ENCODE peak calls at places on chromosome 22, in four cellular contexts. B, F, N and P are unnamed samples.

GRCh38 chr22:24938741-24939341 is 7.7 kb downstream of the LHFPL7 start:
- DNase-seq in B (no peak), F (no peak), N (peak; percentile 72), P (no peak)

GRCh38 chr22:43798492-43798891 is 13.6 kb downstream of the EFCAB6 start:
- DNase-seq in B (no peak), F (no peak), N (no peak), P (no peak)

GRCh38 chr22:37276771-37277170 is 5.5 kb upstream of the CYTH4 start:
- DNase-seq in B (no peak), F (no peak), N (no peak), P (no peak)

GRCh38 chr22:45911601-45912271 is 65.2 kb downstream of the WNT7B start:
- DNase-seq in B (no peak), F (peak; percentile 90), N (no peak), P (peak; percentile 88)

GRCh38 chr22:43996170-43996980 is 27.7 kb upstream of the PARVB start:
- DNase-seq in B (peak; percentile 72), F (peak; percentile 83), N (no peak), P (no peak)

GRCh38 chr22:37229012-37229804 is 14.9 kb downstream of the RAC2 start:
- DNase-seq in B (peak; percentile 54), F (no peak), N (no peak), P (peak; percentile 64)

GRCh38 chr22:45462034-45462655 is 40.5 kb upstream of the FBLN1 start:
- DNase-seq in B (no peak), F (no peak), N (peak; percentile 37), P (no peak)

GRCh38 chr22:28112548-28113043 is 193.5 kb upstream of the PITPNB start:
- DNase-seq in B (no peak), F (no peak), N (peak; percentile 68), P (no peak)

GRCh38 chr22:21612858-21613257 is 17.0 kb downstream of the YDJC start:
- DNase-seq in B (no peak), F (no peak), N (no peak), P (no peak)

GRCh38 chr22:46591890-46592289 is 28.3 kb upstream of the GRAMD4 start:
- DNase-seq in B (no peak), F (no peak), N (no peak), P (no peak)

GRCh38 chr22:48072777-48073176 is 1310.3 kb downstream of the TBC1D22A start:
- DNase-seq in B (no peak), F (no peak), N (no peak), P (no peak)

GRCh38 chr22:28822930-28823481 is 22.6 kb upstream of the XBP1 start:
- DNase-seq in B (no peak), F (no peak), N (no peak), P (no peak)

GRCh38 chr22:26477341-26477731 is 6.2 kb downstream of the HPS4 start:
- DNase-seq in B (peak; percentile 0), F (no peak), N (no peak), P (no peak)
- H3K4me1 ChIP-seq in B (peaks cover 31% of the 10 kb centered on the region), F (peaks cover 32% of the 10 kb centered on the region), N (peaks cover 6% of the 10 kb centered on the region), P (peaks cover 48% of the 10 kb centered on the region)

GRCh38 chr22:41927813-41928212 is 1.2 kb upstream of the TNFRSF13C start:
- DNase-seq in B (no peak), F (no peak), N (no peak), P (no peak)
- H3K4me1 ChIP-seq in B (peaks cover 11% of the 10 kb centered on the region), F (peaks cover 5% of the 10 kb centered on the region), N (no peaks in the 10 kb centered on the region), P (no peaks in the 10 kb centered on the region)

GRCh38 chr22:23820748-23821211 is 18.0 kb downstream of the DERL3 start:
- DNase-seq in B (no peak), F (no peak), N (no peak), P (no peak)
- H3K4me1 ChIP-seq in B (peaks cover 9% of the 10 kb centered on the region), F (no peaks in the 10 kb centered on the region), N (peaks cover 5% of the 10 kb centered on the region), P (peaks cover 3% of the 10 kb centered on the region)

DNA sequence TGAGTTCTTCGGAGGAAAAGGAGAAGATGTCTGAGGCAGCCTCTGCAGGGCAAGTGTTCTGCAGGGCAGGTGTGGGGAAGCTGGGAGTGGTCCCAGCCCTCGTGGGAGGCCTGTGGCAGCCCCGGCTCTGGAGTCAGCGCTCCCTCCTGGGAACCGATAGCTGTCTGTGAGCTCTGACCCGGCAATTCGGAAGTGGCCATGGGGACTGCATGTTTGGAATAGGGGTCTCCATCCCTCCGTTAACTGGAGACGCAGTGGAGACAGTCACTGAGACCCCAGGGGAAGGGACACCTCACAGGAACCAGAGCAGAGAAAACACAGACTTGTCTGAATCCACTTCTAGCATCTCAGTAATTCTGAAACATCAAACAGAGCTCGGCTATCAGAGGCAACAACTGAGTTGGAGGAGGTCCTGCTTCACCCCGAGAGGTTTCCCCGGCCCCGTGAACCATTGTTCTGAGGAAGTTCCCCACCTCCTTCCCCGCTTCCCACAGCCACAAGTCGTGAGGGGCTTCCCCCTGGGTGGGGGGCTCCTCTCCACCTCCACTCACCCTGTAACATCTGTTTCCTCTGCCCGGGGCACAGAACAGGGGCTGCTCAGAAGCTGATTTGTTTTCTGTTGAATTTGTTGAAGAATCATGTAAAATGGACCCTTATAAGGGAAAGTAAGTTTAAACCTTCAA is 99.7 kb downstream of the BRD1 start:
- DNase-seq in B (no peak), F (peak; percentile 36), N (no peak), P (no peak)
- H3K4me1 ChIP-seq in B (peaks cover 5% of the 10 kb centered on the region), F (no peaks in the 10 kb centered on the region), N (no peaks in the 10 kb centered on the region), P (no peaks in the 10 kb centered on the region)

GRCh38 chr22:38699143-38699542 is 1.6 kb downstream of the JOSD1 start:
- DNase-seq in B (no peak), F (no peak), N (no peak), P (no peak)
- H3K4me1 ChIP-seq in B (peaks cover 43% of the 10 kb centered on the region), F (peaks cover 46% of the 10 kb centered on the region), N (peaks cover 22% of the 10 kb centered on the region), P (peaks cover 29% of the 10 kb centered on the region)

DNA sequence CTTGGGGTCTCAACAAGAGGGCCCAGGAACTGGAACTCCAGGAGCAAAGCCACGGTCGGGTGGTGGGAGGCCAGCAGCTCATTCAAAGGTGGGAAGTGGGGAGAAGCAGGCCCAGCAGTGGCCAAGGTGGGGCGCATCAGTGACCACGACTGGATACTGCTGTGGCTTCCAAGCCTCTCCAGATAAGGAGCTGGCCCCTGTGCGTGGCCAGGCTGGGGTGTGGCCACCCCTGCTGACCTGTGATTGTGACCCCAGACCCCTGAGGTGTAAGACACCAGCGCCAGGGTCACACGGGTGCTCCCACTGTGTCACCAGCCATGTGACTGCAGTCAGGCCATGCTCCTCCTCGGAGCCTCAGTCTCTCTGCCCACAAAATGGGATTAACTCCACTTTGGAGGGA is 20.3 kb downstream of the A4GALT start:
- DNase-seq in B (peak; percentile 60), F (no peak), N (no peak), P (no peak)
- H3K4me1 ChIP-seq in B (peaks cover 58% of the 10 kb centered on the region), F (peaks cover 14% of the 10 kb centered on the region), N (peaks cover 34% of the 10 kb centered on the region), P (peaks cover 25% of the 10 kb centered on the region)

GRCh38 chr22:20166703-20167102 is 15.8 kb upstream of the CCDC188 start:
- DNase-seq in B (no peak), F (no peak), N (no peak), P (no peak)
- H3K4me1 ChIP-seq in B (no peaks in the 10 kb centered on the region), F (no peaks in the 10 kb centered on the region), N (no peaks in the 10 kb centered on the region), P (no peaks in the 10 kb centered on the region)

DNA sequence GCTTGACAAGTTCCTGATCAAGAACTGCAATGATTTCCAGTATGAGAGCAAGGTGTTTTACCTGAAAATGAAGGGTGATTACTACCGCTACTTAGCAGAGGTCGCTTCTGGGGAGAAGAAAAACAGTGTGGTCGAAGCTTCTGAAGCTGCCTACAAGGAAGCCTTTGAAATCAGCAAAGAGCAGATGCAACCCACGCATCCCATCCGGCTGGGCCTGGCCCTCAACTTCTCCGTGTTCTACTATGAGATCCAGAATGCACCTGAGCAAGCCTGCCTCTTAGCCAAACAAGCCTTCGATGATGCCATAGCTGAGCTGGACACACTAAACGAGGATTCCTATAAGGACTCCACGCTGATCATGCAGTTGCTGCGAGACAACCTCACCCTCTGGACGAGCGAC is 12.0 kb downstream of the YWHAH start:
- DNase-seq in B (no peak), F (peak; percentile 28), N (no peak), P (no peak)
- H3K4me1 ChIP-seq in B (peaks cover 41% of the 10 kb centered on the region), F (peaks cover 48% of the 10 kb centered on the region), N (no peaks in the 10 kb centered on the region), P (peaks cover 15% of the 10 kb centered on the region)

DNA sequence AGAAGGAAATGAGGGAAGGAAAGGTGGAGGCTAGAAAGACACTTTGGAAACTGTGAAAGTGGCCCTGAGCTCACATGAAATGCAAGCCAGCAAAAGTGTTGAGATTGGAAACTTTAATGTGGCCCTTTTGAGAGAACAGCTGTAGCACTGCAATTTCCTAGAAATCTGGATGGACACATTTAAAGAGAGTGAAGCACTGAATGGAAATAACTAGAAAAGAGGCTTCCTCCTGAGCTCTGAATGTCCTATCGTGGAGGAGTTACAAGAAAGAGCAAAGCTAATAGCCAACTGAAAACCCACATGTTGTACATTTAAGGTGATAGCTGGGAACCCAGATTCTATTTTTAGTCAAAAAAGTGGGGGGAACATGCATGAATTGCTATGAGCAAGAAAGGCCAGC is 55.9 kb downstream of the LIF start:
- DNase-seq in B (no peak), F (no peak), N (no peak), P (no peak)
- H3K4me1 ChIP-seq in B (peaks cover 4% of the 10 kb centered on the region), F (peaks cover 19% of the 10 kb centered on the region), N (peaks cover 14% of the 10 kb centered on the region), P (peaks cover 13% of the 10 kb centered on the region)